ENCODE peak calls at places on chromosomes 16 and 17, in seven cellular contexts. Z is CD4-positive, alpha-beta T cell; N is transverse colon; P is Calu3; V is AG04449; M is heart right ventricle; F is psoas muscle. E is an unnamed sample.
A peak's percentile ranks its signal among the peaks of the same experiment; 100 is the strongest.

GRCh38 chr16:4263504-4264436 is 9.1 kb downstream of the TFAP4 start:
- DNase-seq in Z (no peak), N (peak; percentile 66), P (no peak), V (no peak), M (peak; percentile 81), F (peak; percentile 88), E (peak; percentile 87)

GRCh38 chr16:51154271-51155171 is 3.5 kb upstream of the SALL1 start:
- DNase-seq in Z (no peak), N (no peak), P (no peak), V (no peak), M (no peak), F (no peak), E (no peak)

GRCh38 chr17:11618861-11619566 is 20.7 kb downstream of the DNAH9 start:
- DNase-seq in Z (no peak), N (peak; percentile 86), P (peak; percentile 79), V (no peak), M (peak; percentile 47), F (no peak), E (peak; percentile 2)

GRCh38 chr16:4376126-4376819 is 4.6 kb downstream of the VASN start:
- DNase-seq in Z (no peak), N (peak; percentile 76), P (peak; percentile 83), V (no peak), M (peak; percentile 86), F (peak; percentile 98), E (no peak)

GRCh38 chr16:81601008-81601428 is 156.4 kb downstream of the CMIP start:
- DNase-seq in Z (no peak), N (no peak), P (no peak), V (no peak), M (no peak), F (no peak), E (peak; percentile 60)

GRCh38 chr17:2095536-2095910 is 40.6 kb downstream of the HIC1 start:
- DNase-seq in Z (no peak), N (no peak), P (no peak), V (no peak), M (no peak), F (no peak), E (no peak)

GRCh38 chr17:76793775-76794174 is 55.9 kb downstream of the MFSD11 start:
- DNase-seq in Z (no peak), N (no peak), P (peak; percentile 37), V (no peak), M (no peak), F (no peak), E (no peak)

GRCh38 chr17:75876190-75876937 is 2.0 kb downstream of the TRIM47 start:
- DNase-seq in Z (peak; percentile 82), N (peak; percentile 86), P (peak; percentile 91), V (no peak), M (no peak), F (no peak), E (no peak)

GRCh38 chr17:79778504-79779087 is 648 bp downstream of the CBX2 start:
- DNase-seq in Z (no peak), N (no peak), P (no peak), V (no peak), M (no peak), F (no peak), E (no peak)

DNA sequence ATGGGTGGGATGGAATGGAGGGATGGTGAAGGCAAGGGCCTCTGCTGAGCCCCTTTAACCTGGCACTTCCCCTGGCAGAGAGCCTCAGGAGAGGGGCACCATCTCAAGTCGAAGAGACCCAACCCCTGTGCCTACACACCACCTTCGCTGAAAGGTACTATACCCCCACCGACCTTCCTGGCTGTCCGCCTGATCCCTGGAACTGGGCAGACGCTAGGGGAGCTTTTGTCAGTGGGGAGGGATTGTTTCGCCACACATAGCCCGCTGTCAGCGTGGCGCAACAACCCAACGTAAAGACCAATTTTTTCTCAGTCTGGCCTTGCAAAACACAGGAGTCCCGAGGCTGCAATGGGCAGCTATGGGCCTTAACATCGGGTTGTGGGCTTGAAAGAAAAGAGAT is 3.1 kb downstream of the PPP1R1B start:
- DNase-seq in Z (no peak), N (peak; percentile 22), P (peak; percentile 81), V (no peak), M (no peak), F (no peak), E (no peak)
- TF ChIP-seq CTCF in Z (no peak), N (no peak), P (no peak), V (no peak), M (no peak), F (no peak), E (no peak)

GRCh38 chr17:8830141-8830540 is 31.0 kb upstream of the MFSD6L start:
- DNase-seq in Z (no peak), N (no peak), P (no peak), V (no peak), M (no peak), F (no peak), E (no peak)

GRCh38 chr17:8835631-8836364 is 31.7 kb downstream of the PIK3R6 start:
- DNase-seq in Z (no peak), N (no peak), P (no peak), V (no peak), M (no peak), F (no peak), E (no peak)

GRCh38 chr17:8831234-8831849 is 32.2 kb upstream of the MFSD6L start:
- DNase-seq in Z (no peak), N (no peak), P (no peak), V (no peak), M (no peak), F (no peak), E (no peak)

GRCh38 chr17:8835106-8835505 is 32.4 kb downstream of the PIK3R6 start:
- DNase-seq in Z (no peak), N (no peak), P (no peak), V (no peak), M (no peak), F (no peak), E (no peak)

DNA sequence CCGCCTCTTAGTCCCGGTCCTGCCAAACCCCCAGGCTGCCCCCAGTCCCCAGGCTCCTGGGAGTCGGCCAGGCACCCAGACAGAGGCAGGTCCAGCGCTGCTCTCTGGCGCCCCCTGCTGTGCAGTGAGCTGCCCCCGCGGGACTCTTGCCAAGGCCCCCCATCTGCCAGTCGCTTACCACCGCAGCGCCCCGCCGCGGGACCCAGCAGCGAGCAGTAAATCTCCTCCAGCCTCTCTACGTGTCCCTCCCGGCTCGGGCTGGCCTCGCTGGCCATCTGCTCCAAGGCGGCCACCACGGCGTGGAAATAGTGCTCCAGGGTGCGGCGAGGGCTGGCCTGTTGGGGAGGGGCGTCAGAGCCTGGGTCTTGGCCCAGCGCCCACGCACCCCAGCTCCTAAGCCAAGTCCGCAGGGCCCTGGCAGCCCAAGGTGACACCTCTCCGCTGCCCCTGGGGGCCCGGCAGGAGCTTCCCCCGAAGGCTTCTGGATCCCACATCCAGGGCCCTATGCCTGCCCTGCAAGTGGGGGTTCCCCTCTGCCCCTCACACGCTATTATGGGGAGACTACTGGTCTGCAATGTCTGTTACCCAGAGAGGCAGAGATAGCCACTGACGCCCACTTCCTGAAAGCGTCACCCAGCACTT is 33.7 kb upstream of the MFSD6L start:
- DNase-seq in Z (peak; percentile 5), N (peak; percentile 28), P (peak; percentile 8), V (no peak), M (no peak), F (no peak), E (no peak)
- TF ChIP-seq CTCF in Z (peak; percentile 57), N (peak; percentile 54), P (peak; percentile 9), V (peak; percentile 16), M (peak; percentile 49), F (no peak), E (peak; percentile 62)

GRCh38 chr16:21217121-21217520 is 5.7 kb upstream of the ZP2 start:
- DNase-seq in Z (no peak), N (no peak), P (no peak), V (no peak), M (no peak), F (no peak), E (no peak)
- TF ChIP-seq CTCF in Z (no peak), N (no peak), P (no peak), V (no peak), M (no peak), F (no peak), E (no peak)

GRCh38 chr17:28899212-28899815 is 1.8 kb upstream of the FLOT2 start:
- DNase-seq in Z (no peak), N (no peak), P (no peak), V (no peak), M (no peak), F (no peak), E (no peak)

GRCh38 chr17:28898261-28898955 is 875 bp upstream of the FLOT2 start:
- DNase-seq in Z (no peak), N (no peak), P (no peak), V (no peak), M (no peak), F (no peak), E (no peak)

GRCh38 chr17:28896884-28897768 is at the start of gene FLOT2:
- DNase-seq in Z (peak; percentile 61), N (peak; percentile 68), P (peak; percentile 61), V (no peak), M (peak; percentile 47), F (peak; percentile 77), E (no peak)

GRCh38 chr17:28896491-28896883 is 1.0 kb downstream of the FLOT2 start:
- DNase-seq in Z (no peak), N (no peak), P (no peak), V (no peak), M (no peak), F (no peak), E (no peak)

GRCh38 chr17:28897769-28898259 is 281 bp upstream of the FLOT2 start:
- DNase-seq in Z (no peak), N (no peak), P (no peak), V (no peak), M (peak; percentile 36), F (no peak), E (no peak)
- TF ChIP-seq CTCF in Z (no peak), N (no peak), P (no peak), V (no peak), M (no peak), F (no peak), E (no peak)

GRCh38 chr16:73568769-73569168 is 520.8 kb upstream of the ZFHX3 start:
- DNase-seq in Z (no peak), N (no peak), P (no peak), V (no peak), M (no peak), F (no peak), E (no peak)

GRCh38 chr16:73563709-73564108 is 515.8 kb upstream of the ZFHX3 start:
- DNase-seq in Z (no peak), N (no peak), P (no peak), V (no peak), M (no peak), F (no peak), E (no peak)

GRCh38 chr16:73565925-73566324 is 518.0 kb upstream of the ZFHX3 start:
- DNase-seq in Z (no peak), N (no peak), P (no peak), V (no peak), M (no peak), F (no peak), E (no peak)

GRCh38 chr16:73569266-73569665 is 521.3 kb upstream of the ZFHX3 start:
- DNase-seq in Z (no peak), N (no peak), P (no peak), V (no peak), M (no peak), F (no peak), E (no peak)

DNA sequence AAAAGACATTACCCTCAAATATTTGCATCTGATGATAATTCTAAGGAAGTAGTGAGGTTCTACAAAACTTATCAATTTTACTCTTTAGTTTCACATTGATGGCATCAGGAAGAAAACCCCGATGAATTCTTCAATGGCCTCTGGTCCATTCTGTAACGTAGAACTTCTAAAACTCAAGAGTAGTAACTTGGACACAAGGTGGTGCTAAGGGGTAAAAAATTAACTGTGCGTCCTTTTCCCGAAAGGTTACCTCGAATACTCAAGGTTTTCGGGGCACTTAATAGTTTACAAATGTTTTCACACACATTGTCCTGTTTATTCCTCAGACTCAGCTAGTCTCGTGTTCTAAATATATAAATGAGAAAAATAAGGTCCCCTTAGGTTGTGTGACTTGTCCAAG is 517.3 kb upstream of the ZFHX3 start:
- DNase-seq in Z (no peak), N (no peak), P (peak; percentile 19), V (no peak), M (no peak), F (no peak), E (no peak)
- TF ChIP-seq CTCF in Z (no peak), N (no peak), P (no peak), V (no peak), M (peak; percentile 14), F (no peak), E (peak; percentile 7)

E was measured in HFF-Myc.